ENCODE peak calls at places on chromosomes 7 and 10, in five cellular contexts. U is colonic mucosa; X is CD4-positive, CD25-positive, alpha-beta regulatory T cell; A is IMR-90; W is heart left ventricle. H is an unnamed sample. For H3K4me1, the result is how much of the 10 kb centered on the place peaks cover.

GRCh38 chr7:97118306-97118917 is 914 bp downstream of the SDHAF3 start:
- DNase-seq in U (no peak), X (peak), A (no peak), W (no peak), H (no peak)

GRCh38 chr10:34254596-34254995 is 560.5 kb downstream of the PARD3 start:
- DNase-seq in U (peak), X (no peak), A (peak), W (no peak), H (peak)

GRCh38 chr10:76962851-76963250 is 674.8 kb downstream of the KCNMA1 start:
- DNase-seq in U (no peak), X (no peak), A (peak), W (no peak), H (no peak)

GRCh38 chr10:31099664-31100063 is 68.0 kb upstream of the ZNF438 start:
- DNase-seq in U (peak), X (no peak), A (peak), W (no peak), H (peak)

GRCh38 chr7:149569726-149570422 is 72.3 kb upstream of the ZNF746 start:
- DNase-seq in U (no peak), X (no peak), A (no peak), W (no peak), H (no peak)

GRCh38 chr10:24957624-24958435 is 5.4 kb upstream of the PRTFDC1 start:
- DNase-seq in U (no peak), X (no peak), A (peak), W (no peak), H (no peak)

GRCh38 chr10:26540601-26541000 is 102.5 kb downstream of the APBB1IP start:
- DNase-seq in U (no peak), X (peak), A (no peak), W (no peak), H (no peak)

GRCh38 chr10:22341190-22341935 is 3.9 kb upstream of the SPAG6 start:
- DNase-seq in U (no peak), X (no peak), A (peak), W (no peak), H (no peak)

GRCh38 chr10:110495731-110496552 is 1.8 kb upstream of the DUSP5 start:
- DNase-seq in U (no peak), X (peak), A (peak), W (no peak), H (peak)

GRCh38 chr7:150830957-150831356 is 21.4 kb upstream of the AOC1 start:
- DNase-seq in U (peak), X (no peak), A (no peak), W (no peak), H (no peak)

GRCh38 chr10:18214692-18215563 is 74.7 kb downstream of the CACNB2 start:
- DNase-seq in U (peak), X (peak), A (peak), W (peak), H (no peak)

GRCh38 chr10:61943699-61944444 is 42.4 kb downstream of the ARID5B start:
- DNase-seq in U (no peak), X (peak), A (peak), W (no peak), H (no peak)

GRCh38 chr7:39587393-39587792 is 21.2 kb downstream of the YAE1 start:
- DNase-seq in U (no peak), X (no peak), A (peak), W (no peak), H (no peak)
- H3K4me1 ChIP-seq in U (under half), X (under half), A (under half), W (under half), H (under half)

GRCh38 chr10:13771992-13772391 is 185.2 kb downstream of the PRPF18 start:
- DNase-seq in U (no peak), X (no peak), A (no peak), W (no peak), H (no peak)

GRCh38 chr10:13773043-13773442 is 186.3 kb downstream of the PRPF18 start:
- DNase-seq in U (no peak), X (no peak), A (no peak), W (no peak), H (no peak)

GRCh38 chr10:13775786-13776780 is 189.3 kb downstream of the PRPF18 start:
- DNase-seq in U (no peak), X (no peak), A (peak), W (no peak), H (no peak)

GRCh38 chr10:13774303-13774893 is 187.6 kb downstream of the PRPF18 start:
- DNase-seq in U (no peak), X (no peak), A (no peak), W (no peak), H (no peak)

GRCh38 chr10:13773496-13774170 is 186.9 kb downstream of the PRPF18 start:
- DNase-seq in U (no peak), X (no peak), A (no peak), W (peak), H (no peak)
- H3K4me1 ChIP-seq in U (under half), X (under half), A (under half), W (under half), H (under half)

GRCh38 chr10:59904431-59905065 is 1.8 kb downstream of the CCDC6 start:
- DNase-seq in U (no peak), X (peak), A (no peak), W (no peak), H (no peak)

GRCh38 chr10:59905066-59905734 is 1.2 kb downstream of the CCDC6 start:
- DNase-seq in U (peak), X (peak), A (peak), W (peak), H (no peak)

GRCh38 chr10:59901481-59901880 is 4.9 kb downstream of the CCDC6 start:
- DNase-seq in U (no peak), X (no peak), A (no peak), W (no peak), H (no peak)

GRCh38 chr10:59905735-59906416 is 480 bp downstream of the CCDC6 start:
- DNase-seq in U (no peak), X (peak), A (no peak), W (no peak), H (no peak)

GRCh38 chr10:59903871-59904270 is 2.5 kb downstream of the CCDC6 start:
- DNase-seq in U (no peak), X (no peak), A (peak), W (no peak), H (no peak)
- H3K4me1 ChIP-seq in U (under half), X (half or more), A (under half), W (under half), H (half or more)

GRCh38 chr10:32299354-32299980 is 47.5 kb downstream of the EPC1 start:
- DNase-seq in U (no peak), X (no peak), A (no peak), W (no peak), H (no peak)

GRCh38 chr10:32295027-32295426 is 51.9 kb downstream of the EPC1 start:
- DNase-seq in U (no peak), X (no peak), A (no peak), W (no peak), H (no peak)

DNA sequence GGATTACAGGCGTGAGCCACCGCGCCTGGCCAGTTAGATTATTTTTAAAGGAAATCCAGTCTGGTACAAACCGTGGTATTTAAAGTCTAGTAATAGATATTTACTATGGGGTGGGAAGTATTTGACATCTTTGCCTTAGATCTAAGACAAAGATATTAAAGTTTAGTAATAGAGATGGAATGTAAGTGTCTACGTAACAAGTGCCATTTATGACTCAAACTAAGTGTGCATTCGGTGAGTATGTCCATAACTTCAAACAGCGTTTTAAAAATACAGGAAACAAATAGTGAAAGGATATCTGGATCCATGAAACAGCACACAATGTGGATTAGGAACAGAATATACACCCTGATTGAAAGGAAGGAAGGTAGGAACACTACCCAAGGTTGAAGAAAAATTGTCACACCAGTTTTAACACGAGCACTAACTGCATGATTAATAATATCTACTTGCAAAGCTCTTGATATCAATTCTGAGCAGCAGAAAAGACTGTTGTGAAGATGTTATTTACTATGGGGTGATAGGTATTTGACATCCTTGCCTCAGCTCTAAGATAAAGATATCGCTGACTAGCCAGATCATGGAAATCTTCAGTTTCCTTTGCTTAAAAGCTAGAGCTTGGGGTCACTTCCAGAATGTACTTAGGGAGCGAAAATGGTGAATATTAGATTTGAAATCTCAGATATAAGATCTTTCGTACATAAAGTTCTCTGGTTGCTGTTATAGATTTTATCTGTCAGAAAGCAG is 48.7 kb downstream of the EPC1 start:
- DNase-seq in U (no peak), X (no peak), A (peak), W (no peak), H (no peak)
- H3K4me1 ChIP-seq in U (under half), X (under half), A (under half), W (under half), H (under half)

GRCh38 chr10:5549462-5550249 is 24.9 kb downstream of the CALML3 start:
- DNase-seq in U (peak), X (no peak), A (no peak), W (no peak), H (no peak)
- H3K4me1 ChIP-seq in U (under half), X (under half), A (half or more), W (under half), H (half or more)

DNA sequence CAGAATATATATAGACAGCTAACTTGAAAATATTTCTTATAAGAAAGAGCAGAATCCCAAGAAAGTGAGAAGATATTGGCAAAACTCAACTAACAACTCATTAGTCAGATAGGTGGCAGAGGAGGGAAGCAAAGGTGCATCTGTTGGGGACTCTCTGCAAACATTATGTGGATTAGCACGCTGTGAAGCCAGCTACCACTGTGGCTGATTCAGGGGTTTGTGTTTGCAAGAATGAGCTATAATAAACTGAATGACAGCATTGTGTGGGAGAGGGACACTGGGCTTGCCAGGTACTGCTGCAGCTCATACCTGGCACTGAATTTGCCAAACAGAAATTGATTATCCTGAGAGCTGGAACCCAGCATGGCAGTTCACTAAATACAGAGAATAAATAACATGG is 170.3 kb upstream of the MINDY3 start:
- DNase-seq in U (no peak), X (no peak), A (no peak), W (no peak), H (no peak)
- H3K4me1 ChIP-seq in U (under half), X (under half), A (under half), W (under half), H (under half)

DNA sequence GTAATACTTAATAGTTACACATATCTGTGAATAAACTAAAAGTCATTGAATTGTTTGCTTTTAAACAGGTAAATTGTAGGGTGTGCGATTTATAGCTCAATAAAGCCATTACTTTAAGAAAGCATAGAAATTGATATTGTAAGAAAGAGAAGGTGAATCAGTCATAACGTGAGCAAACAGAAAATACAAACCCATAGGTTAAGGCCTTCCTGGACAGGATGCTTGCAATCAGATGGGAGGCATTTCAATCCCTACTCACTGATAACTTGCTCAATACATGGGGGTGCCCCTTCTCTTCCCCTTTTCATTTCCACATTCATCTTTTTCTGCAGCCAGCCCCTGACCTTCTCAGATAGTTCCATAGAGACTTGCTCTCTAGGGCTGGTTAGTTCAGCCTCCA is 12.4 kb downstream of the CHN2 start:
- DNase-seq in U (no peak), X (no peak), A (no peak), W (no peak), H (no peak)
- H3K4me1 ChIP-seq in U (under half), X (under half), A (under half), W (under half), H (under half)